ENCODE peak calls at places on chromosome 14, in five cellular contexts. Z is HEK293T; W is NCI-H1092; H is neural crest cell; D is stimulated activated CD4-positive, alpha-beta T cell treated with anti-CD3 and anti-CD28 coated beads, Interleukin-2, amount 100 ng/mL, for 48 hours. V is an unnamed sample.

GRCh38 chr14:69963966-69964365 is 84.8 kb downstream of the SMOC1 start:
- DNase-seq in Z (no peak), W (no peak), H (no peak), D (no peak), V (no peak)

GRCh38 chr14:32709072-32709471 is 229.6 kb upstream of the NPAS3 start:
- DNase-seq in Z (no peak), W (no peak), H (no peak), D (no peak), V (no peak)

GRCh38 chr14:64501326-64502171 is 2.1 kb downstream of the ZBTB25 start:
- DNase-seq in Z (peak), W (no peak), H (no peak), D (no peak), V (peak)

GRCh38 chr14:32104803-32105202 is 27.7 kb downstream of the ARHGAP5 start:
- DNase-seq in Z (no peak), W (no peak), H (no peak), D (no peak), V (no peak)

GRCh38 chr14:38941485-38941884 is 161.6 kb downstream of the SEC23A start:
- DNase-seq in Z (no peak), W (no peak), H (no peak), D (no peak), V (no peak)

GRCh38 chr14:54686219-54686870 is 119.4 kb downstream of the SAMD4A start:
- DNase-seq in Z (no peak), W (no peak), H (no peak), D (no peak), V (no peak)

GRCh38 chr14:45492876-45493275 is 239.9 kb upstream of the MIS18BP1 start:
- DNase-seq in Z (no peak), W (no peak), H (no peak), D (no peak), V (no peak)

GRCh38 chr14:88210426-88210825 is 112.6 kb downstream of the KCNK10 start:
- DNase-seq in Z (no peak), W (no peak), H (no peak), D (no peak), V (no peak)

GRCh38 chr14:74620497-74620921 is 8.5 kb upstream of the LTBP2 start:
- DNase-seq in Z (no peak), W (no peak), H (no peak), D (no peak), V (no peak)

GRCh38 chr14:54209501-54210231 is 187.1 kb upstream of the CDKN3 start:
- DNase-seq in Z (no peak), W (no peak), H (no peak), D (no peak), V (no peak)

GRCh38 chr14:100096656-100097055 is 31.4 kb downstream of the EVL start:
- DNase-seq in Z (no peak), W (no peak), H (no peak), D (no peak), V (no peak)

GRCh38 chr14:94217116-94217515 is 43.0 kb downstream of the PPP4R4 start:
- DNase-seq in Z (no peak), W (no peak), H (no peak), D (no peak), V (no peak)

GRCh38 chr14:36522347-36522971 is 2.4 kb upstream of the NKX2-1 start:
- DNase-seq in Z (no peak), W (no peak), H (peak), D (no peak), V (peak)

GRCh38 chr14:69049675-69050074 is 70.6 kb upstream of the ACTN1 start:
- DNase-seq in Z (no peak), W (no peak), H (no peak), D (no peak), V (no peak)

GRCh38 chr14:61616524-61617185 is 78.7 kb upstream of the HIF1A start:
- DNase-seq in Z (no peak), W (no peak), H (no peak), D (no peak), V (no peak)

GRCh38 chr14:105250008-105250366 is 1.7 kb downstream of the BTBD6 start:
- DNase-seq in Z (no peak), W (no peak), H (no peak), D (no peak), V (no peak)

GRCh38 chr14:89400529-89400928 is 16.5 kb downstream of the FOXN3 start:
- DNase-seq in Z (no peak), W (no peak), H (no peak), D (no peak), V (no peak)

GRCh38 chr14:80762829-80763228 is 178.7 kb downstream of the CEP128 start:
- DNase-seq in Z (no peak), W (no peak), H (no peak), D (no peak), V (no peak)

GRCh38 chr14:37172024-37172869 is at the start of gene SLC25A21:
- DNase-seq in Z (peak), W (peak), H (peak), D (no peak), V (peak)

GRCh38 chr14:32507029-32507984 is 178.2 kb downstream of the AKAP6 start:
- DNase-seq in Z (no peak), W (no peak), H (no peak), D (no peak), V (no peak)

GRCh38 chr14:37584211-37585100 is 10.6 kb downstream of the FOXA1 start:
- DNase-seq in Z (no peak), W (peak), H (no peak), D (no peak), V (peak)

GRCh38 chr14:75268638-75269550 is 9.7 kb upstream of the FOS start:
- DNase-seq in Z (no peak), W (no peak), H (no peak), D (no peak), V (no peak)

GRCh38 chr14:105537580-105538474 is 11.4 kb downstream of the TMEM121 start:
- DNase-seq in Z (peak), W (peak), H (peak), D (peak), V (peak)

GRCh38 chr14:54474232-54474793 is 14.5 kb downstream of the GMFB start:
- DNase-seq in Z (no peak), W (no peak), H (no peak), D (no peak), V (no peak)

GRCh38 chr14:93269341-93270068 is 62.4 kb downstream of the UBR7 start:
- DNase-seq in Z (no peak), W (no peak), H (no peak), D (no peak), V (no peak)

GRCh38 chr14:20569066-20569465 is 8.2 kb upstream of the RNASE9 start:
- DNase-seq in Z (no peak), W (no peak), H (no peak), D (no peak), V (no peak)

GRCh38 chr14:68921049-68921448 is 58.1 kb downstream of the ACTN1 start:
- DNase-seq in Z (no peak), W (no peak), H (no peak), D (no peak), V (no peak)

GRCh38 chr14:41607966-41608663 is 1.4 kb downstream of the LRFN5 start:
- DNase-seq in Z (peak), W (peak), H (no peak), D (no peak), V (peak)

GRCh38 chr14:101867854-101868253 is 96.5 kb upstream of the DYNC1H1 start:
- DNase-seq in Z (no peak), W (no peak), H (no peak), D (no peak), V (no peak)